ENCODE peak calls at places on chromosomes 2 and 18, in seven cellular contexts. M, E, R, P, V, T and Y are unnamed samples.

GRCh38 chr2:186456941-186457340 is 29.1 kb upstream of the ZC3H15 start:
- DNase-seq in R (no peak), T (no peak), P (no peak), M (peak), E (peak), V (no peak), Y (no peak)

GRCh38 chr2:156399950-156400703 is 36.1 kb upstream of the GPD2 start:
- DNase-seq in T (peak), R (peak), V (peak), E (peak), M (peak), P (peak), Y (peak)

GRCh38 chr2:762646-763045 is 85.4 kb upstream of the TMEM18 start:
- DNase-seq in M (no peak), V (no peak), E (no peak), T (no peak), P (no peak), R (no peak), Y (no peak)

GRCh38 chr2:204049635-204050034 is 113.1 kb downstream of the ICOS start:
- DNase-seq in P (no peak), E (no peak), T (no peak), R (no peak), M (no peak), V (no peak), Y (no peak)

GRCh38 chr2:72082021-72082739 is 65.5 kb downstream of the CYP26B1 start:
- DNase-seq in E (no peak), T (no peak), M (no peak), V (no peak), R (no peak), P (no peak), Y (peak)

GRCh38 chr2:239065962-239066361 is 218.1 kb downstream of the TWIST2 start:
- DNase-seq in V (no peak), R (no peak), P (no peak), E (no peak), T (no peak), M (no peak), Y (no peak)

GRCh38 chr2:96249654-96250053 is 16.1 kb downstream of the TMEM127 start:
- DNase-seq in R (peak), V (no peak), M (peak), P (peak), T (no peak), E (no peak), Y (no peak)

GRCh38 chr2:7272180-7272579 is 355.0 kb downstream of the RNF144A start:
- DNase-seq in V (no peak), T (no peak), P (no peak), M (peak), R (no peak), E (no peak), Y (no peak)

GRCh38 chr18:63207825-63208224 is 111.7 kb downstream of the BCL2 start:
- DNase-seq in T (no peak), P (no peak), V (no peak), E (no peak), M (no peak), R (no peak), Y (no peak)